ENCODE peak calls at places on chromosomes 3 and 15, in eight cellular contexts. M, Q, D, X, U, C, K and B are unnamed samples.

GRCh38 chr3:184765730-184766074 is 46.3 kb upstream of the VPS8 start:
- DNase-seq in M (no peak), Q (no peak), D (no peak), X (no peak), U (no peak), C (no peak), K (no peak), B (no peak)

GRCh38 chr3:43190682-43191081 is 84.8 kb upstream of the POMGNT2 start:
- DNase-seq in M (no peak), Q (no peak), D (no peak), X (no peak), U (peak; percentile 98), C (no peak), K (no peak), B (no peak)

GRCh38 chr3:99920530-99921376 is 103.1 kb downstream of the CMSS1 start:
- DNase-seq in M (peak; percentile 47), Q (no peak), D (peak; percentile 86), X (peak; percentile 38), U (no peak), C (no peak), K (no peak), B (peak; percentile 13)

GRCh38 chr15:70853855-70854668 is at the start of gene LARP6:
- DNase-seq in M (peak; percentile 72), Q (peak; percentile 62), D (peak; percentile 73), X (peak; percentile 80), U (no peak), C (peak; percentile 88), K (peak; percentile 30), B (peak; percentile 62)

GRCh38 chr3:154931484-154931883 is 148.6 kb upstream of the MME start:
- DNase-seq in M (no peak), Q (no peak), D (no peak), X (no peak), U (peak; percentile 16), C (no peak), K (no peak), B (no peak)

GRCh38 chr15:85766007-85766831 is 28.5 kb downstream of the KLHL25 start:
- DNase-seq in M (no peak), Q (no peak), D (no peak), X (no peak), U (no peak), C (no peak), K (no peak), B (no peak)

GRCh38 chr3:69367586-69367985 is 18.3 kb downstream of the FRMD4B start:
- DNase-seq in M (no peak), Q (no peak), D (no peak), X (no peak), U (no peak), C (no peak), K (no peak), B (no peak)

GRCh38 chr3:49133226-49133951 is 539 bp upstream of the LAMB2 start:
- DNase-seq in M (peak; percentile 81), Q (peak; percentile 79), D (peak; percentile 95), X (peak; percentile 82), U (peak; percentile 62), C (peak; percentile 91), K (no peak), B (peak; percentile 89)

GRCh38 chr3:49022751-49023171 is 840 bp downstream of the NDUFAF3 start:
- DNase-seq in M (no peak), Q (no peak), D (peak; percentile 70), X (no peak), U (no peak), C (no peak), K (no peak), B (no peak)

GRCh38 chr15:82856397-82857170 is 47.2 kb downstream of the WHAMM start:
- DNase-seq in M (no peak), Q (no peak), D (no peak), X (no peak), U (no peak), C (no peak), K (no peak), B (no peak)

GRCh38 chr15:75713338-75713895 is 769 bp upstream of the CSPG4 start:
- DNase-seq in M (peak; percentile 53), Q (no peak), D (peak; percentile 92), X (no peak), U (no peak), C (peak; percentile 72), K (no peak), B (no peak)

GRCh38 chr3:190728574-190729246 is 133.8 kb downstream of the GMNC start:
- DNase-seq in M (no peak), Q (no peak), D (no peak), X (no peak), U (peak; percentile 43), C (no peak), K (no peak), B (no peak)

GRCh38 chr3:112446343-112446742 is 52.9 kb downstream of the BTLA start:
- DNase-seq in M (no peak), Q (no peak), D (no peak), X (no peak), U (peak; percentile 29), C (no peak), K (no peak), B (no peak)

GRCh38 chr3:177451940-177452484 is 254.7 kb upstream of the TBL1XR1 start:
- DNase-seq in M (no peak), Q (no peak), D (no peak), X (no peak), U (no peak), C (no peak), K (no peak), B (no peak)

GRCh38 chr3:15520185-15520584 is 1.3 kb downstream of the COLQ start:
- DNase-seq in M (no peak), Q (no peak), D (no peak), X (no peak), U (no peak), C (no peak), K (no peak), B (no peak)

GRCh38 chr15:98658831-98659699 is 10.7 kb downstream of the IGF1R start:
- DNase-seq in M (no peak), Q (no peak), D (no peak), X (peak; percentile 59), U (no peak), C (peak; percentile 61), K (no peak), B (peak; percentile 68)

GRCh38 chr3:195612075-195612800 is 28.5 kb upstream of the APOD start:
- DNase-seq in M (no peak), Q (no peak), D (peak; percentile 59), X (no peak), U (no peak), C (no peak), K (no peak), B (no peak)

GRCh38 chr15:57463360-57463759 is 87.1 kb downstream of the CGNL1 start:
- DNase-seq in M (no peak), Q (peak; percentile 11), D (no peak), X (peak; percentile 25), U (no peak), C (no peak), K (no peak), B (peak; percentile 2)

GRCh38 chr3:147361671-147362420 is 44.5 kb downstream of the ZIC4 start:
- DNase-seq in M (peak; percentile 82), Q (no peak), D (no peak), X (peak; percentile 48), U (no peak), C (no peak), K (no peak), B (no peak)

GRCh38 chr3:191795196-191795595 is 334.2 kb downstream of the PYDC2 start:
- DNase-seq in M (no peak), Q (no peak), D (no peak), X (no peak), U (no peak), C (no peak), K (no peak), B (no peak)

GRCh38 chr3:192188218-192188835 is 539.0 kb downstream of the FGF12 start:
- DNase-seq in M (peak; percentile 66), Q (no peak), D (no peak), X (peak; percentile 60), U (no peak), C (peak; percentile 78), K (peak; percentile 12), B (no peak)

GRCh38 chr15:101042320-101042719 is 123.2 kb downstream of the LRRK1 start:
- DNase-seq in M (peak; percentile 10), Q (no peak), D (peak; percentile 44), X (no peak), U (no peak), C (no peak), K (no peak), B (no peak)

GRCh38 chr3:37990527-37990926 is at the start of gene VILL:
- DNase-seq in M (no peak), Q (no peak), D (peak; percentile 47), X (no peak), U (no peak), C (no peak), K (no peak), B (no peak)

GRCh38 chr3:100732435-100732834 is 23.1 kb downstream of the TFG start:
- DNase-seq in M (no peak), Q (no peak), D (no peak), X (no peak), U (no peak), C (no peak), K (no peak), B (no peak)

GRCh38 chr3:114608293-114608692 is 314.5 kb downstream of the TIGIT start:
- DNase-seq in M (no peak), Q (no peak), D (no peak), X (no peak), U (peak; percentile 74), C (no peak), K (no peak), B (no peak)

GRCh38 chr3:127744216-127744815 is 71.6 kb downstream of the ABTB1 start:
- DNase-seq in M (no peak), Q (no peak), D (no peak), X (no peak), U (no peak), C (no peak), K (no peak), B (no peak)

GRCh38 chr15:40582726-40583246 is 11.3 kb upstream of the KNL1 start:
- DNase-seq in M (peak; percentile 60), Q (no peak), D (no peak), X (no peak), U (no peak), C (no peak), K (no peak), B (no peak)

GRCh38 chr15:94206463-94207167 is 24.7 kb upstream of the MCTP2 start:
- DNase-seq in M (no peak), Q (no peak), D (no peak), X (no peak), U (peak; percentile 95), C (no peak), K (no peak), B (no peak)

GRCh38 chr15:73081321-73081958 is 29.2 kb downstream of the NEO1 start:
- DNase-seq in M (no peak), Q (no peak), D (no peak), X (peak; percentile 57), U (peak; percentile 31), C (peak; percentile 59), K (no peak), B (peak; percentile 46)

GRCh38 chr3:178546079-178546478 is 9.8 kb downstream of the KCNMB2 start:
- DNase-seq in M (no peak), Q (no peak), D (no peak), X (no peak), U (no peak), C (no peak), K (no peak), B (no peak)

GRCh38 chr3:108509263-108509662 is 1.1 kb downstream of the MYH15 start:
- DNase-seq in M (no peak), Q (no peak), D (no peak), X (no peak), U (no peak), C (no peak), K (no peak), B (no peak)

GRCh38 chr15:51185213-51185619 is 90.5 kb upstream of the TNFAIP8L3 start:
- DNase-seq in M (no peak), Q (no peak), D (no peak), X (no peak), U (no peak), C (peak; percentile 15), K (no peak), B (no peak)

GRCh38 chr3:49119036-49119435 is 1.6 kb downstream of the USP19 start:
- DNase-seq in M (no peak), Q (no peak), D (no peak), X (no peak), U (no peak), C (no peak), K (no peak), B (no peak)